ENCODE peak calls at places on chromosome 11, in four cellular contexts. A, G, R and N are unnamed samples.

GRCh38 chr11:94049351-94049750 is 28.2 kb downstream of the HEPHL1 start:
- DNase-seq in A (no peak), G (no peak), R (no peak), N (no peak)

GRCh38 chr11:87722756-87723599 is 452.3 kb downstream of the RAB38 start:
- DNase-seq in A (peak; percentile 17), G (peak; percentile 2), R (peak; percentile 66), N (no peak)

GRCh38 chr11:76602431-76602861 is 68.1 kb downstream of the LRRC32 start:
- DNase-seq in A (no peak), G (peak; percentile 53), R (peak; percentile 33), N (no peak)

GRCh38 chr11:45333023-45333422 is 46.9 kb upstream of the SYT13 start:
- DNase-seq in A (no peak), G (no peak), R (no peak), N (no peak)

GRCh38 chr11:63839508-63840355 is 822 bp downstream of the MARK2 start:
- DNase-seq in A (peak; percentile 45), G (no peak), R (no peak), N (no peak)

GRCh38 chr11:6438979-6439571 is 1.7 kb downstream of the HPX start:
- DNase-seq in A (peak; percentile 33), G (peak; percentile 59), R (peak; percentile 54), N (no peak)

GRCh38 chr11:116427903-116428637 is 344.7 kb downstream of the BUD13 start:
- DNase-seq in A (no peak), G (no peak), R (no peak), N (no peak)

GRCh38 chr11:20342347-20343279 is 20.9 kb upstream of the HTATIP2 start:
- DNase-seq in A (no peak), G (no peak), R (peak; percentile 72), N (no peak)

GRCh38 chr11:72195518-72195917 is 3.6 kb downstream of the FOLR1 start:
- DNase-seq in A (no peak), G (no peak), R (no peak), N (no peak)

GRCh38 chr11:103824116-103824515 is 212.3 kb upstream of the DDI1 start:
- DNase-seq in A (no peak), G (no peak), R (no peak), N (no peak)

GRCh38 chr11:63510360-63511130 is 4.7 kb downstream of the LGALS12 start:
- DNase-seq in A (no peak), G (no peak), R (no peak), N (no peak)

GRCh38 chr11:6737872-6738466 is 33.8 kb downstream of the OR2AG2 start:
- DNase-seq in A (peak; percentile 51), G (peak; percentile 34), R (peak; percentile 47), N (no peak)

GRCh38 chr11:45238724-45239123 is 47.4 kb downstream of the SYT13 start:
- DNase-seq in A (no peak), G (peak; percentile 84), R (no peak), N (no peak)

GRCh38 chr11:116533186-116533825 is 239.5 kb downstream of the BUD13 start:
- DNase-seq in A (no peak), G (no peak), R (peak; percentile 83), N (no peak)

GRCh38 chr11:64620286-64620962 is 29.4 kb downstream of the SLC22A12 start:
- DNase-seq in A (no peak), G (no peak), R (no peak), N (no peak)

GRCh38 chr11:64226507-64227051 is 505 bp downstream of the NUDT22 start:
- DNase-seq in A (peak; percentile 67), G (no peak), R (no peak), N (no peak)

GRCh38 chr11:117230286-117230961 is 1.4 kb downstream of the PCSK7 start:
- DNase-seq in A (no peak), G (peak; percentile 51), R (no peak), N (peak; percentile 45)

GRCh38 chr11:14376920-14377319 is 17.9 kb upstream of the RRAS2 start:
- DNase-seq in A (no peak), G (no peak), R (no peak), N (no peak)

GRCh38 chr11:47330002-47330911 is 22.2 kb downstream of the MYBPC3 start:
- DNase-seq in A (no peak), G (peak; percentile 29), R (no peak), N (no peak)

GRCh38 chr11:22466809-22467208 is 128.6 kb downstream of the SLC17A6 start:
- DNase-seq in A (no peak), G (peak; percentile 97), R (no peak), N (no peak)

GRCh38 chr11:72230764-72231365 is 6.3 kb downstream of the INPPL1 start:
- DNase-seq in A (no peak), G (no peak), R (no peak), N (no peak)

GRCh38 chr11:13210424-13210823 is 67.2 kb upstream of the BMAL1 start:
- DNase-seq in A (peak; percentile 21), G (peak; percentile 84), R (peak; percentile 67), N (no peak)

GRCh38 chr11:96715208-96715607 is 325.4 kb downstream of the JRKL start:
- DNase-seq in A (no peak), G (no peak), R (no peak), N (no peak)

GRCh38 chr11:62345862-62346261 is 8.6 kb downstream of the ASRGL1 start:
- DNase-seq in A (no peak), G (no peak), R (no peak), N (no peak)

GRCh38 chr11:118914178-118914918 is 11.4 kb downstream of the BCL9L start:
- DNase-seq in A (no peak), G (no peak), R (no peak), N (no peak)

GRCh38 chr11:31355817-31356216 is 13.7 kb downstream of the DCDC1 start:
- DNase-seq in A (no peak), G (no peak), R (no peak), N (no peak)

GRCh38 chr11:69122642-69123431 is 32.9 kb upstream of the SMIM38 start:
- DNase-seq in A (peak; percentile 56), G (peak; percentile 70), R (peak; percentile 83), N (no peak)

GRCh38 chr11:97657852-97658251 is 1268.0 kb downstream of the JRKL start:
- DNase-seq in A (no peak), G (no peak), R (no peak), N (no peak)

GRCh38 chr11:97743205-97743742 is 1277.5 kb upstream of the CNTN5 start:
- DNase-seq in A (no peak), G (peak; percentile 29), R (no peak), N (peak; percentile 13)

GRCh38 chr11:22510010-22510409 is 115.6 kb downstream of the FANCF start:
- DNase-seq in A (no peak), G (no peak), R (no peak), N (no peak)

GRCh38 chr11:35516361-35516760 is 9.1 kb downstream of the PAMR1 start:
- DNase-seq in A (no peak), G (no peak), R (no peak), N (no peak)

GRCh38 chr11:1937616-1938342 is 9.4 kb upstream of the MRPL23 start:
- DNase-seq in A (no peak), G (no peak), R (peak; percentile 50), N (no peak)

GRCh38 chr11:34166806-34167740 is 61.6 kb downstream of the NAT10 start:
- DNase-seq in A (no peak), G (no peak), R (no peak), N (no peak)
- TF ChIP-seq CHD1 in A (no peak), G (no peak), R (no peak), N (no peak)

DNA sequence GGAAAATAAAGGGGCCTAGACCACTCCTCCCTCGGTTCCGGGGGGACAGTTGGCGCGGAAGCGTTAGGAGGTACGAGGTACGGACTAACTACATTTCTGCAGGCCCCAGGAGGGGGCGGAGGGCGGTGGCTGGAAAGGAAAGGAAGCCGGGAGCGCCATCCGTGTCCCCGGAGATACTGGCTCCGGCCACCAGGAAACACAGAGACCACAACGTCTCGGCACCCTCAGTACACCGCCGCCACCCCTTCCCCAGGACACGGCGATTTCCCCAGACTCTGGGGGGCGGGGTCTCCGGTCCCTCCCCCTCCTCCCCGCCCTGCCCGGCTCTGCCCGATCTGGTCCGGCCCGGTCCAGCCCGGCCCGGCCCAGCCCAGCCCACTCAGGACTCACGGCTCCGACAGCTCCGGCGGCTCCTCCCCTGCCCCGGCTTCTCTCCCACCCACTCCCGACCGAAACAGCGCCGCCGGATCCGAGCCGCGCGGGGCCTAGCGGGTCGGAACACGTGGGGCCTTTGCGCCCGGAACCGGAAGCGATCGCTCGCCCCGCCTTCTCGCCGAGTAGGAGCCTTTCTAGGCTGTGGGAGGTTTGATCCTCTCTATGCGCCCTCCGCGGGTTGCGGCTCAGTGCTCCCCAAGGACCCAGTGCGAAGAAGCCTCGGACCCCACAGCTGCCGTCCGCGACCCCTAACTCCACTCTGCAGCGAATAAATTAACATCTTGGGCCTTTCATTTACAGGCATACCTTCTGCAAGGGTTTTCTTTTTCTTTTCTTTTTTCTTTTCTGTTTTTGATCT is at the start of gene ZNF202:
- DNase-seq in A (peak; percentile 85), G (peak; percentile 87), R (peak; percentile 90), N (peak; percentile 57)
- H3K4me2 ChIP-seq in A (peak within 1 kb of the TSS; percentile 88), G (peak within 1 kb of the TSS; percentile 96), R (peak within 1 kb of the TSS; percentile 76), N (peak within 1 kb of the TSS; percentile 72)

DNA sequence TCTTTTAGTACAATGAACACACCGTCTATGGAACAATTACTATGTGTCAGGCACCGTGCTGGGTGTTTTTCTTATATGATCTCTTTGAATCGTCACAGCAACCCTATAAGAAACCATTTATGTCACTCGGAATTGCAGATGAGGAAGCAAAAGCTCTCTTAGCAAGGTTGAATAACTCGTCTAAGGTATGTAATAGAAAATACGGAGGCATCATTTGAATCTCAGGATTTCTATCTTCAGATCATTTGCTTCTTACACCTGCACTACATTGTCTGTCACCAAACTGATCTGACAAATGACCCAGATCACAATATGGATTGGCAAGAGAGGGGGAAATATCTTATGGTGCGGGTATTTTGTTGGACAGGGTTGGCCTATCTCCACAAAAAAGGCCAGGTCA is 110.6 kb upstream of the CLMP start:
- DNase-seq in A (no peak), G (no peak), R (no peak), N (no peak)
- TF ChIP-seq CHD1 in A (no peak), G (no peak), R (no peak), N (no peak)

GRCh38 chr11:133906241-133906640 is 50.5 kb downstream of the IGSF9B start:
- DNase-seq in A (no peak), G (no peak), R (no peak), N (no peak)
- H3K4me2 ChIP-seq in A (no peak overlapping the region), G (no peak overlapping the region), R (no peak overlapping the region), N (no peak overlapping the region)

GRCh38 chr11:66267379-66268209 is 845 bp upstream of the RAB1B start:
- DNase-seq in A (peak; percentile 91), G (peak; percentile 79), R (peak; percentile 88), N (peak; percentile 54)
- TF ChIP-seq CHD1 in A (no peak), G (peak; percentile 52), R (peak; percentile 84), N (peak; percentile 95)

DNA sequence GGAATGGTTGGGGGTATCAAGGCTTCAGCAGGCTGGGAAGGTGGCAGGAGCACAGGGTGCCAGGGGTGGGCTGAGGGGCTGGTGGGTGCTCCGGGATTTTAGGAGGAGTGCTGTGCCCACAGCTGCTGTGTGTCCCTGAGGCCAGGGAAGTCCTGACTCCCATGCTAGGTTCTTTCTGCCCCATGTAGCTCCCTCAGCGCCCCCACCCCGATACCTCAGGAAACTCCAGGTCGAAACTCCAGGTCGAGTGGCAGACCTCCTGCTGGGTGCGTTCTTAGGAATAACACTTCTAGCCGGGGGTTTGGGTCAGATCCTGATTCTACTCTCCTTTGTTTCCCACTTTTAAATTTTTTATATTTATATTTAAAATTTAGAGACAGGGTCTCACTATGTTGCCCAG is 8.3 kb downstream of the AP2A2 start:
- DNase-seq in A (no peak), G (no peak), R (no peak), N (no peak)
- H3K4me2 ChIP-seq in A (no peak overlapping the region), G (no peak overlapping the region), R (peak overlapping the region; percentile 62), N (no peak overlapping the region)

GRCh38 chr11:57658023-57658361 is 430 bp downstream of the CLP1 start:
- DNase-seq in A (no peak), G (no peak), R (no peak), N (no peak)
- TF ChIP-seq CHD1 in A (no peak), G (no peak), R (no peak), N (no peak)